ENCODE peak calls at places on chromosome 14, in five cellular contexts. P is HCT116, F is endothelial cell of umbilical vein, D is spleen, R is GM23338. X is an unnamed sample.

GRCh38 chr14:55048900-55049437 is 2.5 kb upstream of the MAPK1IP1L start:
- DNase-seq in P (no peak), F (no peak), D (no peak), R (no peak), X (no peak)

GRCh38 chr14:91272341-91273272 is 28.1 kb upstream of the GPR68 start:
- DNase-seq in P (no peak), F (no peak), D (no peak), R (no peak), X (no peak)

GRCh38 chr14:23056257-23056955 is 914 bp downstream of the CDH24 start:
- DNase-seq in P (peak; percentile 81), F (peak; percentile 76), D (peak; percentile 91), R (peak; percentile 87), X (peak; percentile 75)

GRCh38 chr14:94447986-94448808 is 4.4 kb downstream of the SERPINA11 start:
- DNase-seq in P (no peak), F (no peak), D (no peak), R (no peak), X (no peak)

GRCh38 chr14:99041141-99041819 is 230.7 kb downstream of the BCL11B start:
- DNase-seq in P (no peak), F (no peak), D (no peak), R (no peak), X (peak; percentile 8)

GRCh38 chr14:90530523-90530922 is 133.7 kb downstream of the CALM1 start:
- DNase-seq in P (no peak), F (no peak), D (no peak), R (no peak), X (no peak)

GRCh38 chr14:93675651-93676050 is 112.6 kb downstream of the PRIMA1 start:
- DNase-seq in P (no peak), F (no peak), D (no peak), R (no peak), X (no peak)

GRCh38 chr14:56592746-56593544 is 13.3 kb downstream of the TMEM260 start:
- DNase-seq in P (no peak), F (no peak), D (no peak), R (no peak), X (no peak)

GRCh38 chr14:23042162-23042965 is at the start of gene PSMB11:
- DNase-seq in P (no peak), F (no peak), D (no peak), R (peak; percentile 36), X (no peak)

GRCh38 chr14:40309124-40309523 is 876.9 kb upstream of the FBXO33 start:
- DNase-seq in P (no peak), F (no peak), D (no peak), R (no peak), X (no peak)

GRCh38 chr14:90941705-90942104 is 118.7 kb downstream of the RPS6KA5 start:
- DNase-seq in P (no peak), F (no peak), D (no peak), R (no peak), X (no peak)

GRCh38 chr14:31987691-31988090 is 89.4 kb upstream of the ARHGAP5 start:
- DNase-seq in P (no peak), F (no peak), D (no peak), R (no peak), X (no peak)

GRCh38 chr14:37114039-37114438 is 58.4 kb downstream of the SLC25A21 start:
- DNase-seq in P (no peak), F (no peak), D (no peak), R (no peak), X (no peak)

GRCh38 chr14:74414380-74414779 is 11.6 kb downstream of the SYNDIG1L start:
- DNase-seq in P (no peak), F (no peak), D (no peak), R (peak; percentile 82), X (no peak)

GRCh38 chr14:90645842-90646443 is 170.3 kb downstream of the TTC7B start:
- DNase-seq in P (peak; percentile 55), F (peak; percentile 30), D (no peak), R (peak; percentile 81), X (no peak)

GRCh38 chr14:97824218-97824617 is 1027.0 kb downstream of the VRK1 start:
- DNase-seq in P (no peak), F (no peak), D (no peak), R (no peak), X (no peak)

GRCh38 chr14:20177433-20177974 is 13.2 kb upstream of the OR11G2 start:
- DNase-seq in P (no peak), F (no peak), D (no peak), R (no peak), X (no peak)

GRCh38 chr14:57171903-57172302 is 96.8 kb downstream of the EXOC5 start:
- DNase-seq in P (no peak), F (no peak), D (no peak), R (no peak), X (no peak)

GRCh38 chr14:59918824-59919581 is 941 bp upstream of the LRRC9 start:
- DNase-seq in P (peak; percentile 16), F (peak; percentile 38), D (no peak), R (peak; percentile 43), X (no peak)

GRCh38 chr14:65975865-65976264 is 510.3 kb upstream of the CCDC196 start:
- DNase-seq in P (no peak), F (no peak), D (no peak), R (no peak), X (no peak)

GRCh38 chr14:54221971-54222370 is 174.8 kb upstream of the CDKN3 start:
- DNase-seq in P (no peak), F (no peak), D (no peak), R (no peak), X (no peak)

GRCh38 chr14:88140874-88141273 is 135.9 kb downstream of the GPR65 start:
- DNase-seq in P (no peak), F (no peak), D (no peak), R (no peak), X (no peak)

GRCh38 chr14:33432407-33433023 is 493.8 kb downstream of the NPAS3 start:
- DNase-seq in P (no peak), F (peak; percentile 43), D (no peak), R (no peak), X (no peak)

GRCh38 chr14:65351493-65352224 is 60.9 kb upstream of the FUT8 start:
- DNase-seq in P (no peak), F (no peak), D (no peak), R (no peak), X (no peak)

GRCh38 chr14:57413849-57414248 is 23.5 kb downstream of the NAA30 start:
- DNase-seq in P (no peak), F (no peak), D (no peak), R (no peak), X (no peak)

GRCh38 chr14:42316746-42317145 is 710.1 kb downstream of the LRFN5 start:
- DNase-seq in P (no peak), F (no peak), D (no peak), R (no peak), X (no peak)

DNA sequence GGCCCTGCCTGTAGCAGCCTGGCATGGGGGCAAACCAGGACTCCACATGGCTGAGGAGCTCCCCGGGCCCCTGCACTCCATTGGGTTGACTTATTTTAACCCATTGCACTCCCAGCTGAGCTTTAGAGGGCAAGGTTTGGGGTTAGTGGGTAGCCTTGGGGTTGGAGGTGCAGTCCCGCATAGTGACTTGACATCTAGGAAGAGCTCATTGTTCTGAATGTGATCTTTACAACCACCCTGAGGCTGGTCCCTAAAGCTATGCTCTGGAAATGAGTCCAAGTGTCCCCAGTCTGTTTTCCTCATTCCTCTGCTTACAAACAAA is 36.4 kb downstream of the NFKBIA start:
- DNase-seq in P (no peak), F (no peak), D (no peak), R (no peak), X (no peak)
- H3K4me1 ChIP-seq in P (peaks cover 31% of the 10 kb centered on the region), F (peaks cover 21% of the 10 kb centered on the region), D (peaks cover 76% of the 10 kb centered on the region), R (peaks cover 10% of the 10 kb centered on the region), X (peaks cover 5% of the 10 kb centered on the region)

DNA sequence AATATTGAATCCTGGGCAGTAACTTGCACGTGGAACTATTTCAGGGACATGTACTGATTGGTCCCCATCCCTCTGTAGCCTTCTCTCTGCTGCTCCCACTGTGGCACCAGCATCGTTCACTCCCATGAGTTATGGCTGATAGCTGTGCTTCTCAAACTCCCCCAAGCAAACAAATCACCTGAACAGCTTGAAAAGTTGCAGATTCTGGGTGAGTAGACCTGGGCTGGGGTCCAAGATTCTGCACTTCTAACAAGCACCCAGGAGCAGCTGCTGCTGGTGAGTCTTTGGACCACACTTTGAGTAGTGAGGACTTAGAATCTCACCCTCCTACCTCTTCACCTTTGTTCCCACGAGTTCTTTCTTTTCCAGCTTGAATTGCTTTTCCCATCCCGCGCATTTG is 49.4 kb upstream of the ZFP36L1 start:
- DNase-seq in P (no peak), F (no peak), D (no peak), R (no peak), X (no peak)
- TF ChIP-seq POLR2AphosphoS5 in P (no peak), F (no peak), D (no peak), R (no peak), X (no peak)

GRCh38 chr14:100770046-100770445 is 43.4 kb downstream of the DLK1 start:
- DNase-seq in P (no peak), F (no peak), D (no peak), R (no peak), X (no peak)
- H3K27me3 ChIP-seq in P (peaks cover 5% of the 10 kb centered on the region), F (no peaks in the 10 kb centered on the region), D (no peaks in the 10 kb centered on the region), R (no peaks in the 10 kb centered on the region), X (peaks cover 4% of the 10 kb centered on the region)

GRCh38 chr14:68140111-68140741 is 320.6 kb downstream of the RAD51B start:
- DNase-seq in P (peak; percentile 95), F (peak; percentile 86), D (no peak), R (peak; percentile 49), X (peak; percentile 38)
- H3K4me1 ChIP-seq in P (peaks cover 84% of the 10 kb centered on the region), F (peaks cover 27% of the 10 kb centered on the region), D (peaks cover 26% of the 10 kb centered on the region), R (peaks cover 13% of the 10 kb centered on the region), X (peaks cover 61% of the 10 kb centered on the region)

GRCh38 chr14:105881021-105881930 is 354.9 kb downstream of the TMEM121 start:
- DNase-seq in P (no peak), F (no peak), D (peak; percentile 66), R (no peak), X (peak; percentile 22)

GRCh38 chr14:105884808-105885281 is 358.5 kb downstream of the TMEM121 start:
- DNase-seq in P (no peak), F (no peak), D (peak; percentile 44), R (no peak), X (peak; percentile 5)

GRCh38 chr14:105880616-105881015 is 354.2 kb downstream of the TMEM121 start:
- DNase-seq in P (no peak), F (no peak), D (peak; percentile 40), R (no peak), X (peak; percentile 17)

GRCh38 chr14:105883066-105884005 is 357.0 kb downstream of the TMEM121 start:
- DNase-seq in P (no peak), F (no peak), D (peak; percentile 41), R (no peak), X (peak; percentile 17)

GRCh38 chr14:105882626-105883025 is 356.2 kb downstream of the TMEM121 start:
- DNase-seq in P (no peak), F (no peak), D (peak; percentile 72), R (no peak), X (peak; percentile 8)
- TF ChIP-seq POLR2AphosphoS5 in P (no peak), F (no peak), D (no peak), R (no peak), X (no peak)

GRCh38 chr14:47675239-47675488 is 241 bp downstream of the MDGA2 start:
- DNase-seq in P (no peak), F (no peak), D (no peak), R (no peak), X (no peak)

GRCh38 chr14:47678157-47678556 is 2.8 kb upstream of the MDGA2 start:
- DNase-seq in P (no peak), F (no peak), D (no peak), R (peak; percentile 31), X (no peak)

GRCh38 chr14:47675489-47676300 is at the start of gene MDGA2:
- DNase-seq in P (no peak), F (no peak), D (peak; percentile 66), R (peak; percentile 86), X (no peak)

GRCh38 chr14:47674546-47675238 is 713 bp downstream of the MDGA2 start:
- DNase-seq in P (no peak), F (no peak), D (peak; percentile 64), R (peak; percentile 63), X (no peak)

GRCh38 chr14:47676301-47676617 is 854 bp upstream of the MDGA2 start:
- DNase-seq in P (no peak), F (no peak), D (no peak), R (no peak), X (no peak)
- H3K27me3 ChIP-seq in P (no peaks in the 10 kb centered on the region), F (peaks cover 35% of the 10 kb centered on the region), D (peaks cover 34% of the 10 kb centered on the region), R (peaks cover 72% of the 10 kb centered on the region), X (peaks cover 65% of the 10 kb centered on the region)

X was measured in stomach.